ENCODE peak calls at places on chromosomes 11 and 22, in five cellular contexts. T is IMR-90, D is K562, N is HepG2, Q is A549. V is an unnamed sample.
A peak's percentile ranks its signal among the peaks of the same experiment; 100 is the strongest.

GRCh38 chr22:35754761-35755160 is 37.1 kb downstream of the APOL5 start:
- DNase-seq in T (no peak), D (no peak), N (no peak), Q (no peak), V (no peak)

GRCh38 chr11:3626250-3626960 is 15.4 kb downstream of the ART5 start:
- DNase-seq in T (no peak), D (no peak), N (no peak), Q (no peak), V (no peak)

GRCh38 chr11:19410032-19410431 is 169.3 kb upstream of the E2F8 start:
- DNase-seq in T (no peak), D (no peak), N (no peak), Q (no peak), V (no peak)

GRCh38 chr11:129846508-129847335 is 31.1 kb downstream of the TMEM45B start:
- DNase-seq in T (peak; percentile 92), D (no peak), N (peak; percentile 83), Q (no peak), V (no peak)

GRCh38 chr11:27509953-27510352 is 3.4 kb upstream of the LIN7C start:
- DNase-seq in T (no peak), D (no peak), N (no peak), Q (no peak), V (no peak)

GRCh38 chr11:20080032-20080685 is 80.1 kb downstream of the DBX1 start:
- DNase-seq in T (no peak), D (peak; percentile 38), N (no peak), Q (no peak), V (no peak)

GRCh38 chr11:33775064-33775807 is 916 bp upstream of the FBXO3 start:
- DNase-seq in T (no peak), D (no peak), N (no peak), Q (no peak), V (no peak)

GRCh38 chr11:113412675-113413074 is 25.1 kb downstream of the ANKK1 start:
- DNase-seq in T (no peak), D (no peak), N (no peak), Q (no peak), V (no peak)

GRCh38 chr11:123519055-123519796 is 89.2 kb downstream of the GRAMD1B start:
- DNase-seq in T (peak; percentile 27), D (no peak), N (no peak), Q (no peak), V (no peak)

GRCh38 chr22:46378499-46379300 is 43.2 kb downstream of the TRMU start:
- DNase-seq in T (no peak), D (no peak), N (peak; percentile 16), Q (no peak), V (no peak)

GRCh38 chr22:43099095-43099494 is 9.9 kb upstream of the TTLL1 start:
- DNase-seq in T (no peak), D (no peak), N (no peak), Q (no peak), V (no peak)

GRCh38 chr11:132427611-132428010 is 1057.2 kb downstream of the NTM start:
- DNase-seq in T (no peak), D (no peak), N (no peak), Q (no peak), V (no peak)

GRCh38 chr11:21912280-21912679 is 280.6 kb upstream of the ANO5 start:
- DNase-seq in T (no peak), D (no peak), N (no peak), Q (no peak), V (no peak)

DNA sequence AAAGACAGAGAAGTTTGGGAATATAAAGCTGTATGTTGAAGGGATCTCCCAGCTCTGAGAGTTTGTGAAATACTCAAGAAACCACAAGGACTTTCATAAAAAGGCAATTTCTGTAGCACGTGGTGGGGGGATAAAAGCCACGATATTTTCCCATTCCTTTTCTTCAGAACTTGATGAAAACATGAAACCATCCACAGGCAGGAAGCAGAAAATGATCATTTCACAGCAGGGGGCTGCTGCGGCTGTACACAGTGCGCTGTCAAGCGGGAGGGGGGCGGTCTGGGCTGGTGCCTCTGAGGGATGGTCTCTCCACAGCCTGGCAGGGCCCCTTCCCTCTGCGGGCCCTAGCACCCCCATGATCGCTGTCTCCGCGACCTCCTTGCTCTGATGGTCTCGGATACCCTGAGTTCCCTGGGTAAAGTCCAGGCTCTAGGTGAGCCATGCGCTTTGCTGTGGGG is 423.2 kb downstream of the MN1 start:
- DNase-seq in T (no peak), D (no peak), N (no peak), Q (no peak), V (no peak)
- TF ChIP-seq MAFK in T (no peak), D (no peak), N (no peak), Q (no peak), V (no peak)

GRCh38 chr11:60003729-60004128 is 13.3 kb upstream of the OOSP4B start:
- DNase-seq in T (no peak), D (no peak), N (no peak), Q (no peak), V (no peak)

GRCh38 chr11:59999732-60000131 is 17.2 kb upstream of the OOSP4B start:
- DNase-seq in T (no peak), D (no peak), N (no peak), Q (no peak), V (no peak)

DNA sequence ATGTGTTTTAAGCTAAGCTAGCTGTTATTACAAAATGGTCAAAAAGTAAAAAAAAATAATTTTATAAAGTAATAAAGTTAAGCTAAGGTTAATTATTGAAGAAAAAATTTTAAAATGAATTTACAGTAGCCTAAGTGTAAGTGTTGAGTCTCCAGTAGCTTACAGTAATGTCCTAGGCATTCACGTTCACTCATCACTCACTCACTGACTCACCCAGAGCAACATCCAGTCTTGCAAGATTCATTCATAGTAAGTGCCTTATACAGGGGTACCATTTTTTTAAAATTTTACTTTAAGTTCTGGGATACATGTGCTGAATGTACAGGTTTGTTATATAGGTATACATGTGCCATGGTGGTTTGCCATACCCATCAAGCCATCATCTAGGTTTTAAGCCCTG is 11.6 kb upstream of the OOSP4B start:
- DNase-seq in T (no peak), D (no peak), N (no peak), Q (no peak), V (no peak)
- TF ChIP-seq MAFK in T (no peak), D (no peak), N (no peak), Q (no peak), V (no peak)

DNA sequence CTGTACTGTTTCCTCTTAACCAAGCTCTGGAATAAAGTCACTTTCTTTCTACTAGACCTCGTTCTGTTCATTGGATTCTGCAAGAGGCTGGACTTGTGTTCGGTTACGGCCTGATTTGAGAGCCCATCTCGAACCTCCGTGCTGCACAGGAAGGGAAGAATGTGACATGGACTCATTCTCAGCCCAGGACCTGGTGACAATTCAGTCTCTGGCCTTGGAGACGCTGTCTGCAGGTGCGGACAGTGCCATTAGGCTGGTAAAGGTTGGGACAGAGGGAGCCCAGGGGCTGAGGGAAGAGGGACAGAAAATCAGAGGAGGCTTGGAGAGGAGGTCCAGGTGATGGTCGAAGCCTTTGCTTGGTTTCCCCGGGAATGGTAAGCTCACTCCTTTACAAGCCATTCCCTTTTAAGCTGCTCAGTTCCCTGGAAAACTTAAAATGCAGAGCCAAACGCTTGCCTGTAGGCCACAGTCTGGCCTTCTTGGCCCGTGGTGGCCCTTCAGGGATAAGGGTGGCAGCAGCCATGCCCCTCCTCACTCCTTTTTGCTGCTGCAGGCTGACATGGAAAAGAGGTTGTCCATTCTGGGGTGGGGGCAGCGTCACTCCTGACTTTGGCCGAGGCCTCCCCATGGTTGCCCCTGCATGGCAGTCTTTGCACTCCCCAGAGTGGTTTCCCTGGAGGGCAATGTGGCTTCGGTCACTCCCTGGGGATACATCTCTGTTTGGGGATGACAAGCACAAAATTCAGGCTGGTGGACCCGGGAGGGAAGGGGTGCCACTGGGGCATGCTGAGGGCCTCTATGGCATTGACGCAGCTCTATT is 52.3 kb downstream of the SHISAL1 start:
- DNase-seq in T (no peak), D (no peak), N (no peak), Q (no peak), V (peak; percentile 35)
- TF ChIP-seq MAFK in T (no peak), D (no peak), N (no peak), Q (no peak), V (no peak)

GRCh38 chr22:33971561-33971961 is 51.3 kb upstream of the LARGE1 start:
- DNase-seq in T (no peak), D (no peak), N (peak; percentile 22), Q (no peak), V (no peak)

DNA sequence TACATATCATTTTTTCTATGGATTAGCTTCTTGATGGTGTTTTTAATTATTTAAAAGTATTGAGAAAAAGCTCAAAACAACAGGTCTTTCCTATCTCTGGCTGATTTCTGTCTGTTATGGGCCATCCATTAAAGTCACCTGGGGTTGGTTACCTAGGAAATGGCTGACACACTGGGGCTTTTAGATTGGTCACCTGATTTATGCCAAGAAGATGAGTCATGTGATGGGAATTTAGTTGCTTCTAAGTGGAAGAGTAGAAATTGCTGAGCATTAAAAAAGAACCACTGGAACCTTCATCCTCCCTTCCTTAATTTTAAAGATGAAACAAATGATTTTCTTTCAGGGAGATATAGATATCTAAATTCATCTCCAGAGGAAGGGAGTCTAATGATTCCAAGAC is 48.8 kb upstream of the LARGE1 start:
- DNase-seq in T (no peak), D (no peak), N (no peak), Q (no peak), V (no peak)
- TF ChIP-seq MAFK in T (no peak), D (no peak), N (no peak), Q (no peak), V (no peak)

GRCh38 chr11:65045728-65046127 is 4.7 kb downstream of the SAC3D1 start:
- DNase-seq in T (no peak), D (no peak), N (no peak), Q (no peak), V (no peak)

GRCh38 chr11:65042899-65043298 is 1.9 kb downstream of the SAC3D1 start:
- DNase-seq in T (no peak), D (no peak), N (no peak), Q (no peak), V (no peak)

GRCh38 chr11:65043881-65044501 is 3.0 kb downstream of the SAC3D1 start:
- DNase-seq in T (peak; percentile 43), D (peak; percentile 36), N (no peak), Q (no peak), V (no peak)

GRCh38 chr11:65047581-65048422 is 6.8 kb downstream of the SAC3D1 start:
- DNase-seq in T (no peak), D (peak; percentile 68), N (no peak), Q (no peak), V (no peak)

DNA sequence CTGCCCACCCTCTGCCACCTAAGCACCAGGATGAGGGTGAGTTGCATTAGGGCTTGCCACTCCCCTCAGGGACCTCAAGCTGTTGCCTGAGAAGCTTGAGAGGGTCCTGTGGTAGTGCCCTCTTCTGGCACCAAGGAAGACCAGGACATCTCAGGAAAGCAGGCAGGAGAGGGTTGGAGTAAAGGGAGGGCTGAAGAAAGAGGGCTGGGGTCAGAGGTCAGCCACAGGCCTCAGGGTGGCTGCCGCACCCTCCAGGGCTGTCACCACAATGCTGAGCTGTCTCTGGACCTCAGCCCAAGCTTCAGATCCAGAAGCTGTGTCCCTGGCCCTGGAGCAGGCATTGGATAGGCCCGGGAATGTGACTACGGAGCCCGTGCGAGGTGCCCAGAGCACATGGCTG is 4.1 kb downstream of the SAC3D1 start:
- DNase-seq in T (no peak), D (peak; percentile 50), N (no peak), Q (no peak), V (no peak)
- TF ChIP-seq MAFK in T (no peak), D (no peak), N (no peak), Q (no peak), V (no peak)

DNA sequence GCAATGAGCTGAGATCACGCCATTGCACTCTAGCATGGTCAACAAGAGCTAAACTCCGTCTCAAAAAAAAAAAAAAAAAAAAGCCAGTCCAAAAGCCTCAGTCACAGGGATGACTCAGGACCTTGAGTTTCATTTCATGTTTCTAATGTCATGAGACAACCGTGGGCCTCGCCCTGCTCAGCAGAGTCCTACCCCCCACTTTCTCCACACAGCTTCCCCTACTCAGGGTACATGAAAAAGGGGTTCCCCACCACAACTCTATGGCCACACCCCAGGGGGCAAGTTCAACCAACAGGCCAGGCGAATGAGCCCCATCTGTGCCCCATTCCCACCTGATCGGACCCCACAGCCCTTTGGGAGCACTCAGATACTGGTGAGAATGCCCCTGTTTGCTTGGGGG is 24.3 kb upstream of the ADA2 start:
- DNase-seq in T (no peak), D (no peak), N (no peak), Q (no peak), V (no peak)
- TF ChIP-seq MAFK in T (no peak), D (no peak), N (no peak), Q (no peak), V (no peak)